ENCODE peak calls at places on chromosomes 6 and 20, in four cellular contexts. L is GM12891, V is K562, H is GM12878. F is an unnamed sample.

GRCh38 chr20:32108814-32109391 is 611 bp upstream of the TM9SF4 start:
- DNase-seq in L (no peak), V (no peak), H (no peak), F (no peak)

GRCh38 chr20:15654208-15654649 is 919.0 kb downstream of the KIF16B start:
- DNase-seq in L (peak; percentile 30), V (peak; percentile 23), H (peak; percentile 43), F (peak; percentile 36)

GRCh38 chr6:75993236-75994162 is 79.0 kb downstream of the IMPG1 start:
- DNase-seq in L (no peak), V (no peak), H (no peak), F (no peak)

GRCh38 chr6:164296411-164296810 is 881.9 kb downstream of the QKI start:
- DNase-seq in L (no peak), V (no peak), H (no peak), F (no peak)

GRCh38 chr6:56954389-56955170 is at the start of gene BEND6:
- DNase-seq in L (peak; percentile 48), V (peak; percentile 88), H (no peak), F (peak; percentile 30)

GRCh38 chr20:45181639-45182038 is 6.9 kb downstream of the PI3 start:
- DNase-seq in L (no peak), V (no peak), H (no peak), F (no peak)

GRCh38 chr20:64119681-64120341 is 12.4 kb upstream of the NPBWR2 start:
- DNase-seq in L (no peak), V (no peak), H (no peak), F (no peak)

GRCh38 chr20:35345189-35345588 is 53.0 kb upstream of the FAM83C start:
- DNase-seq in L (no peak), V (no peak), H (no peak), F (no peak)

GRCh38 chr6:116447496-116448011 is 13.6 kb upstream of the CALHM6 start:
- DNase-seq in L (no peak), V (no peak), H (no peak), F (peak; percentile 78)

GRCh38 chr6:2695464-2696095 is 55.1 kb downstream of the MYLK4 start:
- DNase-seq in L (no peak), V (no peak), H (no peak), F (no peak)

GRCh38 chr6:142675925-142676324 is 269.1 kb downstream of the HIVEP2 start:
- DNase-seq in L (no peak), V (no peak), H (no peak), F (no peak)

GRCh38 chr20:9503530-9504251 is 10.7 kb upstream of the LAMP5 start:
- DNase-seq in L (no peak), V (no peak), H (no peak), F (peak; percentile 17)

GRCh38 chr20:35434085-35435005 is 3.7 kb downstream of the GDF5 start:
- DNase-seq in L (no peak), V (no peak), H (no peak), F (no peak)

GRCh38 chr6:132820629-132821381 is 6.4 kb downstream of the RPS12 start:
- DNase-seq in L (no peak), V (no peak), H (no peak), F (no peak)

GRCh38 chr6:100833972-100834574 is 47.1 kb downstream of the ASCC3 start:
- DNase-seq in L (no peak), V (no peak), H (no peak), F (no peak)

GRCh38 chr6:108029226-108029921 is 45.2 kb downstream of the OSTM1 start:
- DNase-seq in L (no peak), V (no peak), H (no peak), F (no peak)

GRCh38 chr6:125444234-125444949 is 142.6 kb upstream of the HDDC2 start:
- DNase-seq in L (no peak), V (no peak), H (no peak), F (no peak)

GRCh38 chr6:109295109-109295765 is 87.0 kb downstream of the CD164 start:
- DNase-seq in L (no peak), V (no peak), H (no peak), F (no peak)
- TF ChIP-seq SPI1 in L (no peak), V (no peak), H (no peak), F (no peak)

GRCh38 chr20:7232796-7233195 is 465.3 kb downstream of the BMP2 start:
- DNase-seq in L (no peak), V (no peak), H (no peak), F (no peak)
- TF ChIP-seq SPI1 in L (no peak), V (no peak), H (no peak), F (no peak)

DNA sequence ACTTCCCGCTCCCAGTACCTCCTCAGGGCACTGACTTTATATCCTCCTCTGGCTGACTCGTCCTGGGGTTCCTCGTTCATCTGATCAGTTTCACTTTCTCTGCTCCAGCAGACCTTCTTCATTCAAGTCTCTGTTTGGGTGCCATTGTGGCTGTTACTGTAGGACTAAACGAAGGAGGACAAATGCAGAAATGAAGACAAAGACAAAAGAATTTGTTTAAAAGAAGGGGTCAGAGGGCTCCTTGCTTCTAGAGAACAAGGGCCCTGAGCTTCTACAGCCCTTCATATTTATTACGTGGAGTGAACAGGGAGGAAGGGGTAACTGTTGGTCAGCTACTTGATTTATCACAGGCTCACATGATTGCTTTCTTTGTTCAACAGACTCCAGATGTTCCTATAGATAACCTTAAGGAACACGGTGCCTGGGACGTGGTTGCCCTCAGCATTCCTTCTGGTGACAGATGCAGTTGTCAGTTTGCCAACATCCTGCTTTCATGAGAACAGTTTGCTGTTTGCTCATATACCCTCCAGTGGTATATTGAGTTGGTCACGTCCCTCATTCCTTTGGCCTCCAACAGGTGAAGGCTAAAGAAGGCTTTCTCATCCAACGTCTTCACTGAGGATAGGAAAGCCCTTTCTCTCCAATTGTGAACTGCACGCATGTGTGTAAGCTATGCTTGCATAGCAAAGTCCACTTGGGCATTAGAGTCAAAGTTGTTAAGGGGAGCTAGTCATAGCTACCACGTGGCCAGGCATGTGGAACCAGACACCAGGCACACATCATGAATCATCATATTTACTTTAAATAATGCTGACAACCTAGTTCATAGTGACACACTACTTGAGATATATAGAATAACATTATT is 69.1 kb upstream of the BTN3A2 start:
- DNase-seq in L (no peak), V (peak; percentile 75), H (no peak), F (no peak)
- TF ChIP-seq SPI1 in L (no peak), V (peak; percentile 51), H (no peak), F (no peak)

GRCh38 chr6:154406869-154407268 is 50.3 kb upstream of the IPCEF1 start:
- DNase-seq in L (no peak), V (no peak), H (no peak), F (no peak)

GRCh38 chr6:154406301-154406700 is 49.7 kb upstream of the IPCEF1 start:
- DNase-seq in L (no peak), V (no peak), H (no peak), F (no peak)

GRCh38 chr6:154407440-154407839 is 50.8 kb upstream of the IPCEF1 start:
- DNase-seq in L (no peak), V (no peak), H (no peak), F (no peak)

GRCh38 chr6:154403803-154404202 is 47.2 kb upstream of the IPCEF1 start:
- DNase-seq in L (no peak), V (no peak), H (no peak), F (no peak)

GRCh38 chr6:154404791-154405400 is 48.3 kb upstream of the IPCEF1 start:
- DNase-seq in L (no peak), V (no peak), H (no peak), F (no peak)
- TF ChIP-seq SPI1 in L (no peak), V (no peak), H (no peak), F (no peak)

GRCh38 chr6:166275714-166276166 is 32.5 kb downstream of the PRR18 start:
- DNase-seq in L (peak; percentile 75), V (peak; percentile 88), H (no peak), F (peak; percentile 69)
- TF ChIP-seq SPI1 in L (no peak), V (no peak), H (no peak), F (peak; percentile 16)